ENCODE peak calls at places on chromosomes 11 and 22, in eight cellular contexts. G is IMR-90, K is left ventricle myocardium inferior, P is tibial nerve, T is heart right ventricle, L is adipocyte, F is SK-N-SH, R is sigmoid colon. M is an unnamed sample.
A peak's percentile ranks its signal among the peaks of the same experiment; 100 is the strongest.

GRCh38 chr11:16632295-16633200 is 105.9 kb upstream of the C11orf58 start:
- DNase-seq in F (no peak), G (peak; percentile 21), K (no peak), P (no peak), T (no peak), R (no peak), L (peak; percentile 46), M (no peak)

GRCh38 chr11:112277937-112278336 is 17.3 kb upstream of the PLET1 start:
- DNase-seq in P (no peak), K (no peak), L (peak; percentile 64), F (no peak), G (peak; percentile 34), T (no peak), R (no peak), M (no peak)

GRCh38 chr22:39012525-39013516 is 1.2 kb upstream of the APOBEC3C start:
- DNase-seq in F (no peak), K (no peak), L (no peak), T (no peak), R (no peak), G (no peak), P (no peak), M (no peak)

GRCh38 chr22:28341001-28341400 is 338.6 kb downstream of the TTC28 start:
- DNase-seq in F (no peak), L (peak; percentile 53), G (peak; percentile 12), P (no peak), K (no peak), T (no peak), R (no peak), M (no peak)

GRCh38 chr22:42777126-42777525 is 56.5 kb upstream of the A4GALT start:
- DNase-seq in T (no peak), P (no peak), L (no peak), G (no peak), K (no peak), F (no peak), R (no peak), M (no peak)

GRCh38 chr11:15835705-15836411 is 520.5 kb downstream of the SOX6 start:
- DNase-seq in R (peak; percentile 83), T (no peak), L (no peak), G (no peak), F (peak; percentile 33), P (no peak), K (no peak), M (no peak)

GRCh38 chr22:31230871-31231621 is 18.9 kb downstream of the LIMK2 start:
- DNase-seq in L (peak; percentile 84), R (no peak), G (peak; percentile 74), P (no peak), K (no peak), T (peak; percentile 57), F (peak; percentile 37), M (no peak)

GRCh38 chr11:119567667-119568582 is 145.0 kb upstream of the THY1 start:
- DNase-seq in K (no peak), G (peak; percentile 85), R (peak; percentile 70), L (peak; percentile 93), T (peak; percentile 40), F (peak; percentile 75), P (no peak), M (peak; percentile 89)

GRCh38 chr11:45238724-45239123 is 47.4 kb downstream of the SYT13 start:
- DNase-seq in P (no peak), G (peak; percentile 84), L (peak; percentile 64), F (no peak), K (no peak), T (no peak), R (peak; percentile 74), M (peak; percentile 55)

GRCh38 chr11:7449841-7450214 is 35.5 kb upstream of the OLFML1 start:
- DNase-seq in P (no peak), T (no peak), K (no peak), G (no peak), F (no peak), R (no peak), L (peak; percentile 55), M (peak; percentile 6)

GRCh38 chr11:134047586-134047999 is 21.3 kb upstream of the JAM3 start:
- DNase-seq in F (no peak), R (peak; percentile 95), K (peak; percentile 81), P (peak; percentile 76), G (peak; percentile 90), L (peak; percentile 61), T (peak; percentile 83), M (peak; percentile 91)

GRCh38 chr22:39504071-39504470 is 2.0 kb downstream of the MIEF1 start:
- DNase-seq in R (no peak), P (no peak), G (no peak), L (no peak), T (no peak), F (no peak), K (no peak), M (no peak)

GRCh38 chr11:27255447-27255828 is 107.6 kb downstream of the CCDC34 start:
- DNase-seq in F (no peak), L (peak; percentile 87), G (peak; percentile 83), P (no peak), K (no peak), T (no peak), R (no peak), M (no peak)

GRCh38 chr11:31810779-31811647 is at the start of gene PAX6:
- DNase-seq in L (no peak), F (peak; percentile 60), T (no peak), R (peak; percentile 60), K (no peak), G (peak; percentile 19), P (no peak), M (peak; percentile 96)

GRCh38 chr22:38835888-38836301 is 7.9 kb downstream of the NPTXR start:
- DNase-seq in R (no peak), G (peak; percentile 69), P (no peak), K (no peak), L (peak; percentile 85), T (no peak), F (no peak), M (peak; percentile 66)

GRCh38 chr22:39114157-39114511 is 17.1 kb downstream of the APOBEC3H start:
- DNase-seq in K (no peak), R (no peak), P (no peak), G (no peak), L (no peak), F (no peak), T (no peak), M (no peak)

GRCh38 chr11:26105762-26106423 is 226.0 kb upstream of the ANO3 start:
- DNase-seq in F (peak; percentile 12), P (no peak), R (no peak), L (no peak), T (no peak), G (no peak), K (no peak), M (no peak)

GRCh38 chr22:25068701-25069100 is 116.2 kb downstream of the KIAA1671 start:
- DNase-seq in K (no peak), F (peak; percentile 80), R (no peak), T (no peak), G (no peak), P (no peak), L (no peak), M (no peak)

GRCh38 chr11:92206441-92206840 is 18.2 kb upstream of the FAT3 start:
- DNase-seq in P (no peak), R (no peak), K (no peak), G (no peak), L (no peak), T (no peak), F (no peak), M (no peak)

GRCh38 chr11:1564535-1565172 is 7.4 kb downstream of the DUSP8 start:
- DNase-seq in P (no peak), G (peak; percentile 94), T (peak; percentile 80), K (peak; percentile 75), F (peak; percentile 88), L (peak; percentile 62), R (peak; percentile 92), M (peak; percentile 87)

GRCh38 chr11:14055936-14056335 is 93.4 kb downstream of the SPON1 start:
- DNase-seq in R (no peak), K (no peak), T (no peak), L (no peak), G (no peak), P (no peak), F (no peak), M (no peak)

GRCh38 chr22:49582671-49583070 is 245.0 kb downstream of the BRD1 start:
- DNase-seq in T (no peak), L (no peak), G (no peak), F (peak; percentile 12), P (no peak), R (no peak), K (no peak), M (no peak)
- H3K4me3 ChIP-seq in T (no peak overlapping the region), L (no peak overlapping the region), G (no peak overlapping the region), F (no peak overlapping the region), P (no peak overlapping the region), R (no peak overlapping the region), K (no peak overlapping the region), M (no peak overlapping the region)

DNA sequence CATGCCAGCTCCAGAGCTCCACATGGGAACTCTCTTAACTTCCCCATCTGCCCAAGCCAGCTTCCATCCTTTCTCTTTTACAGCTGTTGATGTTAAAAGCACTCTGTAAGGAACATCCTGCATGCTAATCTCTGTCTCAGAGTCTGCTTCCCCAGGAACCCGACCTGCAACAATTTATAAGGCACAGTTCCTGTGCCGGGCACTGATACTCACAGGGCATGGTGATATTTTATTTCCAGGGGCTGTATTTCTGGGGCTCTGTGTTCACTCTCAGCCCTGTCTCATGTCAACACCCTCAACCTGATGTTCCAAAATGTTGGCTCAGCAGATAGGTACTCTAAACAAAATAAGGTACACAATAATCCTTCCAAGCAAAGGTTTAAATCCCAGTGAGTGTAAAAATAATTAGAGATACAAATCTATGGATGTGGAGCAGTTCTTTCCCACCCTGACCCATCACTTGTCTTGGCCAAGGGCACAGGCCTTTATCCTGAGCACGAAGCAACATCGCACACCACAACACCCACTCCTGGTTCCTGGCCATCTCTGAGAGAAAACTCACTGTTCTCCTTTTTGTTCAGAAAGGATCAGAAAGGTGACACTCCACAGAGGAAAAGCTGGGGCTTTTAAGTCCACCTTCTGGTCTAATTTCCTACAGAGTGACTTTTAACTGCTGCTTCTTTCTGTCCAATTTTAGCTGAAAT is 44.8 kb upstream of the C11orf87 start:
- DNase-seq in G (no peak), P (no peak), K (no peak), R (no peak), L (no peak), F (no peak), T (no peak), M (no peak)
- H3K9me3 ChIP-seq in G (no peaks in the 10 kb centered on the region), P (no peaks in the 10 kb centered on the region), K (no peaks in the 10 kb centered on the region), R (no peaks in the 10 kb centered on the region), L (no peaks in the 10 kb centered on the region), F (no peaks in the 10 kb centered on the region), T (no peaks in the 10 kb centered on the region), M (no peaks in the 10 kb centered on the region)

GRCh38 chr22:41524283-41524682 is 20.0 kb downstream of the POLR3H start:
- DNase-seq in G (peak; percentile 78), P (peak; percentile 66), F (no peak), L (no peak), K (peak; percentile 71), T (peak; percentile 62), R (peak; percentile 91), M (no peak)
- H3K36me3 ChIP-seq in G (peaks cover 53% of the 10 kb centered on the region), P (peaks cover 82% of the 10 kb centered on the region), F (peaks cover 14% of the 10 kb centered on the region), L (peaks cover 82% of the 10 kb centered on the region), K (peaks cover 67% of the 10 kb centered on the region), T (peaks cover 7% of the 10 kb centered on the region), R (peaks cover 62% of the 10 kb centered on the region), M (peaks cover 72% of the 10 kb centered on the region)

DNA sequence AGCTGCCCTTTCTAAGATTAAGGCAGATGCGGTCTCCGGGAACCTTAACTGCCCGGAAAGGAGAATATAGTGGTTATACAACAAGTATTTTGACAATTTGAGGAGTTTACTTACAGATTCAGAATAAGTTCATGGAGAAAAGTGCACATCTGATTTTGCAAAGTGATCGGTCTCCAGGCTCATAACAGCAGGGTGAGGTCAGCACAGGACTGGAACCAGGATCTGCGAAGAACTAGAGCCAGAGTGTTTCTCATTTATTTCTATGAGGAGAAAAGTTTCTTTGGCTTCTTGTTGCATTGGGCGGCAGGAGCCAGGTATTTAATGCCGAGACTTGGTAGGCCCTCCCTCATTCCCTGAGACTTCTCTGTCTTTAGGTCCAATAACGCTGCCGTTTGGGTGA is 3.7 kb downstream of the ADAMTS15 start:
- DNase-seq in G (no peak), K (no peak), F (no peak), L (peak; percentile 34), R (no peak), T (no peak), P (no peak), M (no peak)
- H3K4me3 ChIP-seq in G (peak overlapping the region; percentile 81), K (peak overlapping the region; percentile 91), F (no peak overlapping the region), L (peak overlapping the region; percentile 87), R (no peak overlapping the region), T (peak overlapping the region; percentile 69), P (no peak overlapping the region), M (no peak overlapping the region)

M was measured in MG63.